ENCODE peak calls at places on chromosomes 5 and 9, in six cellular contexts. U is RWPE2, I is GM12865, S is lower lobe of right lung, O is left lung, G is ascending aorta. P is an unnamed sample.

GRCh38 chr5:58735637-58736036 is 152.8 kb downstream of the RAB3C start:
- DNase-seq in O (no peak), S (no peak), I (no peak), U (no peak), G (no peak), P (no peak)

GRCh38 chr9:110308504-110309109 is 29.1 kb downstream of the TXNDC8 start:
- DNase-seq in S (no peak), U (no peak), O (no peak), G (no peak), I (peak), P (peak)

GRCh38 chr5:79552984-79553383 is 39.0 kb upstream of the HOMER1 start:
- DNase-seq in O (no peak), S (no peak), U (no peak), I (no peak), G (no peak), P (peak)

GRCh38 chr9:108994695-108995094 is 18.6 kb downstream of the CTNNAL1 start:
- DNase-seq in S (peak), O (peak), I (peak), G (peak), U (no peak), P (peak)

GRCh38 chr5:171494452-171495121 is 75.1 kb downstream of the FGF18 start:
- DNase-seq in S (no peak), O (peak), G (peak), I (no peak), U (no peak), P (no peak)

GRCh38 chr5:77170196-77170595 is 40.3 kb upstream of the PDE8B start:
- DNase-seq in I (no peak), O (no peak), G (no peak), U (no peak), S (no peak), P (no peak)

GRCh38 chr5:90529939-90530677 is 724 bp upstream of the LYSMD3 start:
- DNase-seq in U (peak), G (peak), O (peak), S (peak), I (peak), P (peak)

GRCh38 chr5:172678902-172679301 is 37.8 kb downstream of the NEURL1B start:
- DNase-seq in S (no peak), I (no peak), O (peak), G (peak), U (no peak), P (no peak)

GRCh38 chr5:94691947-94692346 is 73.5 kb downstream of the SLF1 start:
- DNase-seq in S (no peak), I (no peak), U (no peak), O (no peak), G (no peak), P (no peak)

GRCh38 chr9:125332527-125332926 is 70.9 kb downstream of the GAPVD1 start:
- DNase-seq in I (peak), G (no peak), S (no peak), U (no peak), O (no peak), P (no peak)

GRCh38 chr9:110814159-110814558 is 145.6 kb downstream of the MUSK start:
- DNase-seq in I (no peak), G (no peak), O (no peak), U (peak), S (no peak), P (no peak)

GRCh38 chr9:98960409-98960808 is 16.7 kb downstream of the COL15A1 start:
- DNase-seq in O (no peak), G (no peak), S (no peak), U (no peak), I (no peak), P (no peak)

GRCh38 chr9:110601098-110601497 is 21.6 kb upstream of the SVEP1 start:
- DNase-seq in G (no peak), O (no peak), U (no peak), I (no peak), S (no peak), P (no peak)

GRCh38 chr9:92719028-92719647 is 45.5 kb downstream of the BICD2 start:
- DNase-seq in O (no peak), U (no peak), G (no peak), S (peak), I (no peak), P (no peak)

GRCh38 chr5:89457411-89458329 is 574.7 kb upstream of the MEF2C start:
- DNase-seq in S (no peak), I (no peak), U (peak), G (peak), O (peak), P (no peak)

GRCh38 chr9:116387934-116388714 is 234.5 kb downstream of the PAPPA start:
- DNase-seq in O (no peak), S (no peak), U (no peak), G (no peak), I (peak), P (peak)

GRCh38 chr5:79759436-79759835 is 69.8 kb downstream of the CMYA5 start:
- DNase-seq in I (no peak), S (no peak), U (no peak), G (no peak), O (no peak), P (no peak)

GRCh38 chr5:159412284-159413046 is 82.2 kb upstream of the IL12B start:
- DNase-seq in O (no peak), I (peak), U (no peak), S (no peak), G (no peak), P (peak)

GRCh38 chr9:119088002-119088401 is 281.2 kb downstream of the BRINP1 start:
- DNase-seq in S (no peak), O (peak), U (no peak), I (no peak), G (no peak), P (no peak)

GRCh38 chr5:142313693-142314092 is 11.1 kb downstream of the SPRY4 start:
- DNase-seq in S (no peak), I (no peak), G (no peak), O (no peak), U (no peak), P (no peak)

GRCh38 chr5:17180957-17181723 is 36.3 kb upstream of the BASP1 start:
- DNase-seq in O (no peak), S (no peak), G (no peak), I (no peak), U (peak), P (no peak)

GRCh38 chr9:83043583-83043982 is 19.4 kb downstream of the RASEF start:
- DNase-seq in I (no peak), O (no peak), U (no peak), G (no peak), S (no peak), P (no peak)

GRCh38 chr9:82650368-82650767 is 412.6 kb downstream of the RASEF start:
- DNase-seq in I (no peak), S (no peak), G (no peak), U (no peak), O (no peak), P (no peak)

GRCh38 chr5:56518820-56519219 is 285.7 kb upstream of the ANKRD55 start:
- DNase-seq in G (no peak), U (no peak), S (no peak), O (no peak), I (no peak), P (no peak)

GRCh38 chr5:93512799-93513198 is 68.2 kb downstream of the NR2F1-AS1 start:
- DNase-seq in G (no peak), U (no peak), O (no peak), I (no peak), S (no peak), P (no peak)

GRCh38 chr5:98454407-98454806 is 319.1 kb upstream of the RGMB start:
- DNase-seq in U (no peak), O (no peak), S (no peak), I (no peak), G (no peak), P (no peak)

GRCh38 chr5:144203750-144204596 is 33.3 kb downstream of the KCTD16 start:
- DNase-seq in U (no peak), I (peak), S (no peak), G (peak), O (no peak), P (peak)

DNA sequence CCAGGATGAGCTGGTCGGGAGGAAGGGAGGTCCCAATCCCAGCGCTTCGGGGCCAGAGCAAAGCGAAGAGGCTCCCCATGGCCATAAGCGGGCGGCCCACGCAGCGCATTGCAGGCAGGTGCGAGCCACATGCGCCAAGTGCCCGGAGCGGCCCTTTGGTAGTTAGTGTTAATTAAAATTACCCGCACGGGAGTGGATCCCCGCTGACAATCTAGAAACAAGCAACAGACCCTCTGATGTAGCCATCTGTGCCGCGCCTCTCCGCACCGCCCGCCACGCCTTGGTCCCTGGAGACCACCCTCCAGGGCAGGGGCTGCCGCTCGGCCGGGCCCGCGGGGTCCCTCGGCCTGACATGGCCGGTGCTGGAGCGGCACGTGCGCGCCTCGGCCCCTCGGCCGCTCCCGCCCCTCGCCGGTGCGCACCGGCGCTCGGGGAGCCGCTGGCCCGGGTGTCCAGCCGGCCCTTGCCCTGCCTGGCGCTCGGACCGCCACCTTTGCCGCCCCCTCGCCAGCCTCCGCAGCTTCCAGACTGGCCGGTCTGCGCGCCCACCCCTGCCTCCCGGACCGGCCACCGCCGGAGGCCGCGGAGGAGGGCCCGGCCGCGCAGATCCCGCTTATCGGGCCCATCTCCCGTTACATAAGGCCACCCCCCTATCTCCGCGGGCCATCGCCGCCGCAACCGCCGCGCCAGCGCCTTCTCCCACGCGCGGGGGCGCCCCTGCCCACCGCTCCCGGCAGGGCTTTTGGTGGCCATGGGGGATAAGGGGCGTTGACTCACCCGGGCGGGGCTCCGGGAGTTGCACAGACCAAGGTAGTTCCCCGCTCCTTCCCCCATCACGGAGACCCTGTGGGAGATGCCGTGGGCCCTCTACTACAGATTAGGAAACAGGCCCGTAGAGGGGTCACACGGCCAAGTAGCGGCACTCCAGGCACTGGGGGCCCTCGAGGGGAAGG is 1.9 kb upstream of the IL13 start:
- DNase-seq in I (no peak), U (no peak), S (no peak), G (peak), O (no peak), P (no peak)
- H3K4me3 ChIP-seq in I (peak), U (peak), S (peak), G (peak), O (peak), P (no peak)

DNA sequence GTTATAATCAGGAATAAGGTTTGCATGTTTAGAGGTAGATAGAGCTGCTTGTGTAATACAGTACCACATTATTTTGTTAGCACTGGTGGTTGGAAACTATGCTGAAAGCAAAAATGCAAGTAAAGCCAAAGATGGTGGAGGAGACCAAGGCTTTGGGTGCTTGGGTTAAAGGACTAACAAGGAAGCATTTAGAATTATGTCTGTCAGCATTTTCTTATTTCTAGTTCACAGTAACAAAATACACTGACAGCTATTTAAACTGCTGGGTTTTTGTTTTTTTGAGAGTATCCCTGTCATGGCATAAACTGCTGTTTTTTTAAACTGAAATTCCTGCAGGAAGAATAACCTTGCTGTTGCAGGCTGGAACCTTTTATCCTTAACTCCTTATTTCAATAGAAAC is 6.5 kb downstream of the HMGXB3 start:
- DNase-seq in I (no peak), G (no peak), U (no peak), O (no peak), S (no peak), P (no peak)
- H3K4me3 ChIP-seq in I (no peak), G (no peak), U (no peak), O (no peak), S (no peak), P (no peak)

GRCh38 chr5:73623929-73624404 is 2.0 kb upstream of the ARHGEF28 start:
- DNase-seq in U (no peak), O (no peak), S (no peak), G (no peak), I (peak), P (no peak)

GRCh38 chr5:73624888-73625287 is 1.1 kb upstream of the ARHGEF28 start:
- DNase-seq in S (no peak), G (no peak), O (no peak), U (no peak), I (no peak), P (no peak)

GRCh38 chr5:73625314-73625904 is 587 bp upstream of the ARHGEF28 start:
- DNase-seq in I (peak), U (no peak), S (no peak), G (no peak), O (no peak), P (no peak)

GRCh38 chr5:73626814-73627313 is 868 bp downstream of the ARHGEF28 start:
- DNase-seq in S (no peak), I (no peak), O (no peak), U (no peak), G (no peak), P (no peak)

GRCh38 chr5:73625905-73626811 is at the start of gene ARHGEF28:
- DNase-seq in G (peak), U (peak), S (peak), I (peak), O (peak), P (no peak)
- H3K4me3 ChIP-seq in G (peak), U (peak), S (peak), I (peak), O (peak), P (peak)

GRCh38 chr9:113953541-113953940 is 77.4 kb downstream of the ZNF618 start:
- DNase-seq in G (no peak), U (no peak), I (no peak), O (no peak), S (no peak), P (no peak)

GRCh38 chr9:113957778-113958430 is 81.8 kb downstream of the ZNF618 start:
- DNase-seq in S (no peak), I (no peak), O (no peak), U (no peak), G (no peak), P (no peak)

GRCh38 chr9:113958556-113958955 is 82.4 kb downstream of the ZNF618 start:
- DNase-seq in I (no peak), G (no peak), S (no peak), U (no peak), O (no peak), P (no peak)

GRCh38 chr9:113955076-113955752 is 79.1 kb downstream of the ZNF618 start:
- DNase-seq in G (peak), S (no peak), I (no peak), U (no peak), O (no peak), P (no peak)

GRCh38 chr9:113956901-113957777 is 81.0 kb downstream of the ZNF618 start:
- DNase-seq in S (no peak), I (no peak), O (no peak), G (no peak), U (no peak), P (no peak)
- H3K4me3 ChIP-seq in S (no peak), I (no peak), O (no peak), G (no peak), U (no peak), P (no peak)

GRCh38 chr9:127698985-127699670 is 7.7 kb upstream of the CFAP157 start:
- DNase-seq in I (peak), U (peak), S (peak), G (peak), O (peak), P (no peak)
- H3K4me3 ChIP-seq in I (peak), U (peak), S (peak), G (peak), O (peak), P (no peak)